ENCODE peak calls at places on chromosomes 11 and 22, in six cellular contexts. U is activated effector memory CD4-positive, alpha-beta T cell treated with anti-CD3 and anti-CD28 coated beads, Interleukin-2, amount 50 U/mL, for 16 hours; A is NCI-H510A treated with DMSO at 0.1 percent for 48 hours; E is activated gamma-delta T cell treated with Interleukin-2 at 50 U/mL for 16 hours; Z is HS-27A; Y is heart right ventricle. D is an unnamed sample.
A peak's percentile ranks its signal among the peaks of the same experiment; 100 is the strongest.

GRCh38 chr11:44427432-44427831 is 117.5 kb upstream of the ALX4 start:
- DNase-seq in U (no peak), A (no peak), E (no peak), Z (no peak), Y (no peak), D (no peak)

GRCh38 chr11:67640021-67640757 is 626 bp upstream of the TBX10 start:
- DNase-seq in U (peak; percentile 85), A (peak; percentile 20), E (peak; percentile 54), Z (no peak), Y (peak; percentile 50), D (no peak)

GRCh38 chr11:130068546-130068985 is 1.1 kb upstream of the APLP2 start:
- DNase-seq in U (no peak), A (peak; percentile 78), E (no peak), Z (no peak), Y (no peak), D (no peak)

GRCh38 chr22:21646608-21647590 is 4.8 kb downstream of the SDF2L1 start:
- DNase-seq in U (peak; percentile 90), A (peak; percentile 68), E (peak; percentile 80), Z (no peak), Y (peak; percentile 56), D (peak; percentile 38)

GRCh38 chr11:134662629-134663360 is 250.8 kb upstream of the B3GAT1 start:
- DNase-seq in U (no peak), A (no peak), E (no peak), Z (no peak), Y (no peak), D (no peak)

GRCh38 chr22:36781656-36782627 is 6.0 kb upstream of the IFT27 start:
- DNase-seq in U (peak; percentile 95), A (peak; percentile 31), E (peak; percentile 90), Z (peak; percentile 39), Y (peak; percentile 80), D (peak; percentile 80)

GRCh38 chr11:112961146-112961668 is at the start of gene NCAM1:
- DNase-seq in U (peak; percentile 63), A (peak; percentile 95), E (peak; percentile 7), Z (no peak), Y (peak; percentile 85), D (no peak)

GRCh38 chr11:1694846-1695547 is 2.0 kb upstream of the KRTAP5-6 start:
- DNase-seq in U (no peak), A (no peak), E (no peak), Z (no peak), Y (no peak), D (no peak)

GRCh38 chr22:45866398-45867117 is 110.4 kb downstream of the WNT7B start:
- DNase-seq in U (no peak), A (no peak), E (no peak), Z (no peak), Y (no peak), D (no peak)

GRCh38 chr11:102478660-102479245 is 26.2 kb upstream of the TMEM123 start:
- DNase-seq in U (no peak), A (no peak), E (no peak), Z (no peak), Y (no peak), D (no peak)

GRCh38 chr11:61650781-61651571 is 29.2 kb upstream of the DAGLA start:
- DNase-seq in U (no peak), A (peak; percentile 97), E (no peak), Z (no peak), Y (no peak), D (no peak)

GRCh38 chr11:72575533-72576170 is 98.6 kb downstream of the PDE2A start:
- DNase-seq in U (peak; percentile 50), A (no peak), E (no peak), Z (no peak), Y (no peak), D (no peak)

GRCh38 chr22:36728505-36728904 is 25.0 kb upstream of the CACNG2 start:
- DNase-seq in U (no peak), A (no peak), E (no peak), Z (no peak), Y (no peak), D (no peak)

GRCh38 chr11:68370211-68371111 is 58.1 kb downstream of the LRP5 start:
- DNase-seq in U (no peak), A (no peak), E (no peak), Z (no peak), Y (peak; percentile 48), D (no peak)

GRCh38 chr11:1877211-1878133 is 14.2 kb downstream of the PRR33 start:
- DNase-seq in U (peak; percentile 61), A (no peak), E (peak; percentile 2), Z (no peak), Y (peak; percentile 78), D (no peak)

GRCh38 chr22:36641902-36642640 is 61.5 kb downstream of the CACNG2 start:
- DNase-seq in U (no peak), A (no peak), E (no peak), Z (no peak), Y (no peak), D (no peak)

GRCh38 chr11:134560066-134560465 is 148.0 kb upstream of the B3GAT1 start:
- DNase-seq in U (peak; percentile 43), A (no peak), E (no peak), Z (no peak), Y (no peak), D (no peak)

GRCh38 chr11:1479006-1479677 is 7.4 kb downstream of the MOB2 start:
- DNase-seq in U (no peak), A (no peak), E (no peak), Z (no peak), Y (peak; percentile 18), D (no peak)

D was measured in T1000.